ENCODE peak calls at places on chromosomes 1 and 21, in four cellular contexts. Z is NCI-H524, E is SJSA1, N is dorsolateral prefrontal cortex. Y is an unnamed sample.

GRCh38 chr1:24931481-24932221 is 1.6 kb upstream of the RUNX3 start:
- DNase-seq in Z (peak), E (no peak), N (no peak), Y (no peak)

GRCh38 chr1:214514032-214514818 is 37.2 kb downstream of the PTPN14 start:
- DNase-seq in Z (peak), E (no peak), N (no peak), Y (no peak)

GRCh38 chr1:193700710-193701355 is 514.4 kb upstream of the B3GALT2 start:
- DNase-seq in Z (no peak), E (peak), N (no peak), Y (no peak)

GRCh38 chr21:36542312-36543101 is 62.6 kb upstream of the CLDN14 start:
- DNase-seq in Z (peak), E (no peak), N (no peak), Y (no peak)

GRCh38 chr1:210330279-210330866 is 1.7 kb downstream of the HHAT start:
- DNase-seq in Z (no peak), E (no peak), N (no peak), Y (no peak)

GRCh38 chr1:27491748-27492700 is 2.1 kb upstream of the WASF2 start:
- DNase-seq in Z (no peak), E (no peak), N (peak), Y (no peak)

GRCh38 chr1:8969937-8970336 is 24.3 kb downstream of the CA6 start:
- DNase-seq in Z (no peak), E (no peak), N (no peak), Y (no peak)

GRCh38 chr1:67534627-67535065 is 104.4 kb upstream of the SERBP1 start:
- DNase-seq in Z (peak), E (peak), N (no peak), Y (no peak)

Y was measured in NCI-H187.